ENCODE peak calls at places on chromosome 2, in four cellular contexts. H is sigmoid colon, Y is right lobe of liver, R is astrocyte. V is an unnamed sample.
A peak's percentile ranks its signal among the peaks of the same experiment; 100 is the strongest.

GRCh38 chr2:8737571-8738175 is 55.8 kb downstream of the ID2 start:
- DNase-seq in H (no peak), Y (no peak), R (peak; percentile 15), V (no peak)

GRCh38 chr2:102622646-102623045 is 3.3 kb downstream of the SLC9A2 start:
- DNase-seq in R (no peak), Y (no peak), H (no peak), V (no peak)

GRCh38 chr2:199468561-199469513 is 11.1 kb upstream of the SATB2 start:
- DNase-seq in H (peak; percentile 62), R (no peak), Y (no peak), V (peak; percentile 80)

GRCh38 chr2:235843591-235844395 is 324.4 kb downstream of the GBX2 start:
- DNase-seq in R (no peak), Y (no peak), H (no peak), V (peak; percentile 49)

GRCh38 chr2:203484266-203485112 is 50.6 kb downstream of the RAPH1 start:
- DNase-seq in H (no peak), R (no peak), Y (no peak), V (peak; percentile 50)

GRCh38 chr2:213122730-213123129 is 28.7 kb downstream of the IKZF2 start:
- DNase-seq in H (no peak), R (no peak), Y (no peak), V (no peak)

GRCh38 chr2:18961991-18962421 is 372.6 kb upstream of the NT5C1B start:
- DNase-seq in R (no peak), H (no peak), Y (no peak), V (no peak)

GRCh38 chr2:235669269-235669831 is 175.5 kb downstream of the AGAP1 start:
- DNase-seq in Y (no peak), R (peak; percentile 59), H (peak; percentile 84), V (peak; percentile 97)

GRCh38 chr2:168730391-168730790 is 72.0 kb upstream of the NOSTRIN start:
- DNase-seq in H (no peak), R (peak; percentile 14), Y (no peak), V (peak; percentile 24)

DNA sequence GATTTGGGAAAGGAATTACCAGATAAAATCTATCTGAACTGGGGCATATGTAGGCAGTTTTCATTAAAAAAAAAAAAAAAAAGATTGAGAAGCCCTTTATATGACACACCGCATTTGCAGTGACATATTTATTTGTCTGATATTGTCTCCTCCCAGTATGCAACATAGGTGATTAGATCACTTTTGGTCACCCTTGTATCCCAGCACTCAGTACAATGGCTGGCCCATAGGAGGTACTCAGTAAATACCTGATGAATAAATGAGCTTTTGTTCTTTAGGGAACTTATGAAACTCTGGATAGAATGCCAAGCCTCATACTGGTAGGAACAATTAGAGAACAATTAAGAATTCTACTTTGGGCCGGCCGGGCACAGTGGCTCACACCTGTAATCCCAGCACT is 22.8 kb upstream of the E2F6 start:
- DNase-seq in H (no peak), R (no peak), Y (no peak), V (no peak)
- H3K4me1 ChIP-seq in H (no peaks in the 10 kb centered on the region), R (no peaks in the 10 kb centered on the region), Y (no peaks in the 10 kb centered on the region), V (peaks cover 10% of the 10 kb centered on the region)

GRCh38 chr2:216537366-216537765 is 38.7 kb downstream of the RPL37A start:
- DNase-seq in Y (no peak), H (no peak), R (no peak), V (no peak)
- H3K4me1 ChIP-seq in Y (peaks cover 23% of the 10 kb centered on the region), H (no peaks in the 10 kb centered on the region), R (peaks cover 31% of the 10 kb centered on the region), V (peaks cover 23% of the 10 kb centered on the region)

DNA sequence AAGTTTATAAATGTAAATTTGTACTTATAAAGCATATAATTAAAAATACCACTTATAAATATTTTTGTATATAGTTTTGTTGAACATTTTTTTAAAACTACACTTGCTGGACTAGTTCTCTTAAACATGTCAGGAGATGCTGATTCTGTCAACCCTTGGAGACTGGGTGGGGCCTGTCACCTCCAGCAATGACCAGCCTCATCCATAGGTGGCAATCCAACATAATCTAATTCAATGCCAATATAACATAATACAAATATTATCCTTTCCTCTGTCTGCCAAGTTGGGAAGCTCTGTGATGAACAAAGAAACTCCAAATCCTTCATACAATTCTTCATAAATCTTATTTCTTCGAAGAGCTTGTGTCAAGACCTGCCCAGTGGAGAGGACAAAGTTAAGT is 140.4 kb downstream of the RBMS1 start:
- DNase-seq in R (no peak), H (no peak), Y (no peak), V (no peak)
- H3K4me1 ChIP-seq in R (peaks cover 23% of the 10 kb centered on the region), H (no peaks in the 10 kb centered on the region), Y (no peaks in the 10 kb centered on the region), V (no peaks in the 10 kb centered on the region)

DNA sequence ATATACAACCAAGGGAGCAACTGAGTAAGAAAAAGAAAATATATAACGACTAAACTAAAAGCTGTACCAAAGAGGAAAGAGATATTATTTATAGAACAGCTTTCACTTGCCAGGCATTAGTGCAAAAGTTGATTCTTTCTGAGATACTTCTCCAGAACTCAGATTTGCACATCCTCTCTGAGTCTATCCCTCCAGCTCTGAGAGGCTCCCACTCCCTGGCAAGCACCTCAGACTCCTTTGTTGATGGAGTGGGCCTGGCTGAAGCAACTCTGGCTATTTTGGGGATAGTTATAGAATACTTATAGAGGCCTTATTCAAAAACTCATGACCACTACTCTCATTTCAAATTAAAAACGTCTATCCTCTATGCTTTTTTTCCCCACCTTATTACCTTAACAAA is 501.6 kb upstream of the TNP1 start:
- DNase-seq in R (no peak), Y (no peak), H (no peak), V (no peak)
- H3K4me1 ChIP-seq in R (peaks cover 22% of the 10 kb centered on the region), Y (no peaks in the 10 kb centered on the region), H (no peaks in the 10 kb centered on the region), V (peaks cover 16% of the 10 kb centered on the region)

DNA sequence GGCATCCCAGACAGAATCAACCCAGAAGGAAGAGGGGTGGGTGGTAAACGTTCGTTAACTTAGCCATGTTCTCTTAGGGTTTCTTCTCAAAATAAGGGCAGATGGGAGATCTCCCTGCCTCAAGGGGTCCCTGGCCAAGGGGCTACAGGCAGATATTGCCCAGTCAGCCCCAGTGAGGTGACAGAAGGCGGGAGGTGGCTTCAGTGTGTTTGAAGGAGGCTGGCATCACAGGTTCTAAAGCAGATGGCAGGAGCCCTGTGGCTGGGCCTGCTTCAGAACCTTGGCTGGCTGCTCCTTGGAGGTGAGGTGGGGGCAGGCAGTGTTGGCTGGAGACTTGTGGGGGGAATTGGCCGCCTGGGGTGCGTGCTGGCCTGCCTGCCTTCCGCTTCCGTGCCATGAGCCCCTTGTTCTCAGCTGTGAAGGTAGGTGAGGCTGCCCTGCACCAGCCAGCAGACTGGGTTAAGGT is 23.5 kb downstream of the HPCAL1 start:
- DNase-seq in Y (no peak), R (no peak), H (no peak), V (no peak)
- H3K4me1 ChIP-seq in Y (peaks cover 39% of the 10 kb centered on the region), R (peaks cover 18% of the 10 kb centered on the region), H (no peaks in the 10 kb centered on the region), V (peaks cover 22% of the 10 kb centered on the region)

DNA sequence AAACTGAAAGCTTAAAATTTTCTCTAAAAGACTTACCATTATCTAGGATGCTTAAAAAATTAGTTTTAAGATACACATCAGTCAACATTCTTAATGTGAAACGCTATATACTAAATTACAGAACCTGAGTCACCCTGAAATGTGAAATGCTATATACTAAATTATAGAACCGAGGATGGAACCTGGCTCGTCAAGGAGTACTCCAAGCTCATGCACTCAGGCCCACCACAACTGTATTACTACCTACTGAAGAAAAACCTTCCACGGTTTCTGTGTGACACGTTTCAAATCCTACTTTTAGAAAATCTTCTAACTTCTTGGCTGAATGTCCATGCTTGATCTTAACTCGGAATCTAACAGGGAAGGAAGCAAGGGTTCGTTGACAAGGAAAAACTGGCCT is 1.5 kb downstream of the PRKD3 start:
- DNase-seq in Y (no peak), R (no peak), H (no peak), V (no peak)
- H3K4me1 ChIP-seq in Y (peaks cover 23% of the 10 kb centered on the region), R (peaks cover 10% of the 10 kb centered on the region), H (no peaks in the 10 kb centered on the region), V (peaks cover 29% of the 10 kb centered on the region)

DNA sequence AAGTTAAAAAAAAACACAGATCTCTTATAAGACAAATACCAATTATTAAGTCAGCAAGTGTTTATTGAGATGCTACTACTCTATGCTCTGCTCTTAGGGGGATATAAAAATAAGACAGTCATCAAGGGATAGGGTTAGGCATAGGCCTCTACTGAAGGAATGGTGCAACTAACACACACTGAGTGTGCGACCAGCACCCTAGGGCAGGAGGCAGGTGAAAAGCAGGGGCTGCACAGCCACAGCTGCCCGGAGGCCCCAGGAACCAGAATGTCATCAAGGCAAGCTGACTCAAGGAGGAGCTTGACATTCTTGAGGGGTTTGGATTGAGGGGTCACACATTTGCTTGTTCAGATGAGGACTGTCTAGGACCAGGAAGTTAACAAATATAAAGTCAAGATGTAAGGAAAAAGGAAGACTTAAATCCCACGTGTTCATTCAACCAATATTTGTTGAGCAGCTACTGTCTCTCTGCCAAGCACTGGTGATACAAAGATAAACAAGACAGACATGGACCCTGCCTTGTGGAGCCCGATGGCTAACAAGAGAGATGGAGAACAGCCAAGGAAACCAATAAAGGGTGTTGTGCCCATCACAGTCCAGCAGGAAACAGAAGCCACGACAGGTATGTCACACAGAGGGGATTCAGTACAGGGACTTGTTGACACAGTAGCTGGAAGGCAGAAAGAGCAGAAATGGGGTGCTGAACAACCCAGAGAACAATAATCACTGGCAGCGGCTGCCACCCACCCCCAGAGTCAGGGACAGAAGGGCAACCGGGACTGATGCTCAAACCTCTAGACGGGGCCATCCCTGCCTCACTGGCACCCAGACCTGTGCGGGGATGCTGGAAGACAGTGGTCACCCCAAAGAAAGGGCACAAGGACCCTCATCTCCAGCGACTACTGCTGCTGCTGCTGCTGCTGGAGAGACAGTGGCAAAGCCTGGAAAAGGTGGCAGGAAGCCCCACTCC is 45.8 kb upstream of the MAL start:
- DNase-seq in Y (no peak), R (no peak), H (no peak), V (no peak)
- H3K4me1 ChIP-seq in Y (no peaks in the 10 kb centered on the region), R (no peaks in the 10 kb centered on the region), H (no peaks in the 10 kb centered on the region), V (no peaks in the 10 kb centered on the region)

DNA sequence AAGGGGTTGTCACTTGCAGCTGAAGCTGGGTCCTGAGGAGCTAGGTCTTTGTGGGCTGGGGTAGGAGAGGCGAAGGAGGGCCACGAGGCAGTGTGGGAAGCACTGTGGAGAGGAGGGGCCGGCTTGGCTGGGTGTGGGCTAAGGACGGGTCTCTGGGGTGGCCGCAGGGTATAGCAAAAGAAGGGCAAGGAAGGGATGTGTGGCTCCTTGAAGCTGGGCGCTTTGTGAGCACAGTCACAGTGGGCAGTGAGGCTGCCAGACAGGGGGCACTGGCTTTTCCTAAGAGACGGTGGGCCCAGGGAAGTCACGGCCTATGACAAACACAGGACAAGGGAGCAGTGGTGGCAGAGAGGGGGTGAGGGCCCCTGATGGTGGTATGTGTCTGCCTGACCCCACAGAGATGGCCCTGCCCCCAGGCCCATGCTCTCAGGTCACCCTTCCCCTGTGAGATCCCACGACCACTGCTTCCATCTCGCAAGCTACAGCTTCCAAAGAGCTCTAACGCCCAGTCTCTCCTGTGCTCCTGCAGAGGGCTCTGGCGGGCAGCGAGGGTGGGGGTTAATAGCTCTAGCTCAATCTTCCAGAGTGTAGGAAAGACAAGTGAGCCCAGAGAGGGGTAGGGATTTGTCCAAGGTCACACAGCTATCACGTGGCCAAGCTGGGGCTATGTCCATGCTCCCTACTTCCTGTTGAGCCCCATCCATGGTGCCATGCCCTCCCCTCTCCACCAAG is 32.4 kb downstream of the KCNK3 start:
- DNase-seq in H (no peak), R (no peak), Y (no peak), V (no peak)
- H3K4me1 ChIP-seq in H (no peaks in the 10 kb centered on the region), R (peaks cover 38% of the 10 kb centered on the region), Y (peaks cover 31% of the 10 kb centered on the region), V (peaks cover 5% of the 10 kb centered on the region)

V was measured in neural progenitor cell.